ENCODE peak calls at places on chromosomes 3 and 15, in five cellular contexts. E is HepG2, U is K562, P is SK-N-SH, O is GM12878. W is an unnamed sample.
A peak's percentile ranks its signal among the peaks of the same experiment; 100 is the strongest.

GRCh38 chr3:192514754-192515660 is 212.3 kb downstream of the FGF12 start:
- DNase-seq in E (no peak), U (no peak), P (peak; percentile 37), O (no peak), W (no peak)

GRCh38 chr3:46551615-46552014 is 14.5 kb downstream of the LRRC2 start:
- DNase-seq in E (no peak), U (no peak), P (no peak), O (no peak), W (no peak)

GRCh38 chr3:142866841-142867631 is 21.8 kb downstream of the PCOLCE2 start:
- DNase-seq in E (no peak), U (no peak), P (no peak), O (no peak), W (peak; percentile 45)

GRCh38 chr3:134852893-134853351 is 57.9 kb downstream of the EPHB1 start:
- DNase-seq in E (no peak), U (no peak), P (no peak), O (peak; percentile 91), W (no peak)

GRCh38 chr15:95644476-95644875 is 686.0 kb upstream of the NR2F2 start:
- DNase-seq in E (no peak), U (no peak), P (no peak), O (no peak), W (no peak)

GRCh38 chr3:195908439-195909293 is at the start of gene TNK2:
- DNase-seq in E (no peak), U (peak; percentile 28), P (peak; percentile 57), O (no peak), W (no peak)

GRCh38 chr3:67405193-67405592 is 249.2 kb downstream of the SUCLG2 start:
- DNase-seq in E (no peak), U (no peak), P (no peak), O (no peak), W (no peak)

GRCh38 chr3:146884291-146884690 is 279.1 kb upstream of the PLSCR5 start:
- DNase-seq in E (no peak), U (no peak), P (no peak), O (no peak), W (no peak)

GRCh38 chr3:127669541-127670228 is 3.1 kb upstream of the ABTB1 start:
- DNase-seq in E (no peak), U (no peak), P (no peak), O (no peak), W (no peak)

GRCh38 chr15:50280271-50280670 is 14.7 kb upstream of the HDC start:
- DNase-seq in E (no peak), U (no peak), P (no peak), O (no peak), W (no peak)

GRCh38 chr3:32825601-32826375 is 8.0 kb downstream of the TRIM71 start:
- DNase-seq in E (peak; percentile 57), U (no peak), P (no peak), O (no peak), W (no peak)
- H4K20me1 ChIP-seq in E (peaks cover 100% of the 10 kb centered on the region), U (no peaks in the 10 kb centered on the region), P (no peaks in the 10 kb centered on the region), O (no peaks in the 10 kb centered on the region), W (no peaks in the 10 kb centered on the region)

GRCh38 chr3:185175370-185175987 is 22.6 kb upstream of the C3orf70 start:
- DNase-seq in E (peak; percentile 92), U (peak; percentile 51), P (peak; percentile 17), O (peak; percentile 27), W (no peak)
- TF ChIP-seq YY1 in E (no peak), U (no peak), P (no peak), O (no peak), W (no peak)

DNA sequence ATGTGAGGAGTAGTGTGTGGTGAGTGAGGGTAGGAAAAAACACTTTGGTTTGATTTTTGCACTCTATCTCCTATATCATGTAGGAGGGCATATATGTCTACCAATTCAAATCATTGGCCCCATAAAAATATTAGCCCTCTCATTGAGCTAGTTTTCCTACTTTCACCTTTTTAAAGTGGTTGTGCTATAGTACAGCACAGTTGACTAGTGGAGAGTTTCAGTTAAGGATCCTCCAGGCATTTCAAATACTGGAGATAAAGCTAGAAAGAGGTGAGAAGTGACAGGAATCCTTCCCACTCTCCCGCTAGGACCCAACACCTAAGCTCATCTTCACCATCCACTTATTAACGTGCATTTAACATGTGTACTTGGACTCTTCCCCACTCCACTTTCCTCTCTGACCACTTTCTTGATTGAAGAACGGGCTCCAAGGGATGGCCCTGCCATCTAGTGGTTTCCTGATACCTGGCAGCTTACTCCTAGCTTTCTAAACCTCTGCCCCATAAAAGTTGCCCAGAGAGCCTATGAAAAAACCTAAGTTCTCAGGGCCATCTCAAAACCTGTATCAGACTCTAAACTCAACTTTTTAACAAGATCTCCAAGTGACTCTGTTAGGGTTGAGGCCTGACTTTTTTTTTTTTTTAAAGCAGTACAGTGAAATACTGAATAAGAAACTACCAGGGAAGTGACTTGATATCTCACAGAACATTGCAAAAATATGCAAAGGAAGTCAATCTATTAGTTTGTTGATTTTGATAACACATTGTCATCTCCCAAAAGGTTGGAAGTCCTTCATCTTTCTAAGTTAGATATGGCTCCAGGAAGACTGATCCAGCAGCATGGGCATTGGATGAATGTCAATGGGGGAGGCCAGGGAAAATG is 17.9 kb downstream of the IL12A start:
- DNase-seq in E (peak; percentile 47), U (no peak), P (peak; percentile 77), O (no peak), W (peak; percentile 73)
- TF ChIP-seq RAD21 in E (peak; percentile 67), U (peak; percentile 68), P (peak; percentile 97), O (peak; percentile 90), W (peak; percentile 92)

GRCh38 chr3:119541547-119541946 is 17.9 kb downstream of the CD80 start:
- DNase-seq in E (no peak), U (no peak), P (no peak), O (no peak), W (no peak)

GRCh38 chr3:119536757-119537156 is 22.7 kb downstream of the CD80 start:
- DNase-seq in E (no peak), U (no peak), P (no peak), O (no peak), W (no peak)

GRCh38 chr3:119542168-119542767 is 17.1 kb downstream of the CD80 start:
- DNase-seq in E (no peak), U (no peak), P (no peak), O (no peak), W (no peak)

GRCh38 chr3:119543147-119543546 is 16.3 kb downstream of the CD80 start:
- DNase-seq in E (no peak), U (no peak), P (no peak), O (no peak), W (no peak)

DNA sequence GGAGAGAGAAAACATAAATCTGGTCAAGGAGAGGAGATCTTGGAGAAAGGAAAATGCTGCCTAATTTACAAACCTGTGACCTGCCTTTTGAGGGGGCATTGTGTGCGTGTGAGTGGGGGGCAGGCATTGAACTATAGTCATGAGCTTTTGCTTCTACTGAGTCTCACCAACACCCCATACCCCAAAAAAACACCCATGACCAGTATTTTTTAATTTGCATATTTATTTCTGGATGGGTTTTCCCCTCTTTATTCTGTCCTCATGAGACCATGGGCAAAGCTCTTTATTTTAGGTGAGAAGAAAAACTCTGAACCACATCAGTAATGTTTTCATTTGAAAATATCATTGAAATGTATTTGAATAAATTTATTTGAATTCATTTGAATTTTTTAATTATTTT is 20.6 kb downstream of the CD80 start:
- DNase-seq in E (no peak), U (no peak), P (no peak), O (no peak), W (no peak)
- H4K20me1 ChIP-seq in E (no peaks in the 10 kb centered on the region), U (no peaks in the 10 kb centered on the region), P (no peaks in the 10 kb centered on the region), O (no peaks in the 10 kb centered on the region), W (no peaks in the 10 kb centered on the region)

GRCh38 chr3:131402391-131403039 is 20.9 kb downstream of the NUDT16 start:
- DNase-seq in E (no peak), U (no peak), P (no peak), O (no peak), W (no peak)
- TF ChIP-seq YY1 in E (no peak), U (no peak), P (no peak), O (no peak), W (no peak)

GRCh38 chr3:107800705-107801104 is 277.9 kb downstream of the BBX start:
- DNase-seq in E (no peak), U (no peak), P (no peak), O (no peak), W (no peak)
- TF ChIP-seq RAD21 in E (no peak), U (no peak), P (no peak), O (no peak), W (no peak)

GRCh38 chr3:185716436-185717090 is 108.3 kb downstream of the IGF2BP2 start:
- DNase-seq in E (no peak), U (no peak), P (no peak), O (no peak), W (no peak)
- H4K20me1 ChIP-seq in E (peaks cover 71% of the 10 kb centered on the region), U (peaks cover 6% of the 10 kb centered on the region), P (peaks cover 17% of the 10 kb centered on the region), O (no peaks in the 10 kb centered on the region), W (peaks cover 21% of the 10 kb centered on the region)

W was measured in HCT116.